ENCODE peak calls at places on chromosome 10, in nine cellular contexts. H, Q, V, L, J, B, M, P and W are unnamed samples.

GRCh38 chr10:30185916-30186315 is 126.5 kb upstream of the JCAD start:
- DNase-seq in H (no peak), L (no peak), V (peak), M (peak), J (no peak), B (no peak), Q (no peak), P (no peak), W (no peak)

GRCh38 chr10:45602082-45602730 is 70.4 kb downstream of the ZFAND4 start:
- DNase-seq in L (no peak), Q (no peak), H (no peak), J (no peak), P (no peak), M (peak), B (no peak), V (peak), W (no peak)

GRCh38 chr10:123390874-123391273 is 236.7 kb downstream of the BUB3 start:
- DNase-seq in V (no peak), B (no peak), Q (no peak), M (no peak), H (no peak), L (no peak), J (peak), P (no peak), W (no peak)

GRCh38 chr10:127485153-127485857 is 63.8 kb upstream of the NPS start:
- DNase-seq in J (no peak), H (no peak), L (no peak), M (peak), Q (no peak), P (no peak), V (no peak), B (no peak), W (no peak)

GRCh38 chr10:111756541-111757061 is 427.0 kb downstream of the GPAM start:
- DNase-seq in B (no peak), H (no peak), Q (no peak), P (no peak), J (peak), L (peak), M (peak), V (peak), W (peak)

GRCh38 chr10:112030431-112030830 is 153.1 kb downstream of the GPAM start:
- DNase-seq in B (no peak), J (no peak), L (no peak), H (no peak), M (no peak), Q (no peak), P (no peak), V (no peak), W (no peak)

GRCh38 chr10:116767235-116767634 is 24.9 kb upstream of the HSPA12A start:
- DNase-seq in J (no peak), V (no peak), P (no peak), B (no peak), H (no peak), Q (no peak), L (no peak), M (peak), W (no peak)

GRCh38 chr10:33749809-33750208 is 415.3 kb upstream of the NRP1 start:
- DNase-seq in L (no peak), P (no peak), H (no peak), Q (no peak), V (no peak), B (no peak), M (no peak), J (no peak), W (no peak)

GRCh38 chr10:58431903-58432302 is 46.7 kb downstream of the TFAM start:
- DNase-seq in L (no peak), V (peak), Q (no peak), J (no peak), B (no peak), M (no peak), H (no peak), P (no peak), W (no peak)

GRCh38 chr10:93827035-93827804 is 66.6 kb upstream of the SLC35G1 start:
- DNase-seq in P (no peak), M (no peak), B (no peak), J (no peak), V (no peak), H (no peak), Q (no peak), L (no peak), W (no peak)

GRCh38 chr10:125136087-125136486 is 24.3 kb downstream of the CTBP2 start:
- DNase-seq in P (no peak), B (no peak), V (no peak), L (peak), J (no peak), H (no peak), M (no peak), Q (no peak), W (no peak)

GRCh38 chr10:59625842-59626522 is 83.7 kb downstream of the SLC16A9 start:
- DNase-seq in Q (peak), M (peak), V (peak), J (peak), B (peak), P (peak), H (no peak), L (no peak), W (peak)

GRCh38 chr10:97821308-97822038 is 28.2 kb upstream of the GOLGA7B start:
- DNase-seq in B (no peak), M (no peak), P (peak), V (no peak), L (no peak), J (no peak), Q (no peak), H (no peak), W (no peak)

GRCh38 chr10:131980321-131980720 is 1.4 kb downstream of the BNIP3 start:
- DNase-seq in Q (no peak), M (no peak), J (no peak), H (no peak), P (no peak), B (no peak), L (no peak), V (no peak), W (no peak)

GRCh38 chr10:22638863-22639262 is 75.5 kb downstream of the PIP4K2A start:
- DNase-seq in V (no peak), P (no peak), H (no peak), J (no peak), Q (no peak), B (no peak), M (no peak), L (no peak), W (no peak)